ENCODE peak calls at places on chromosomes 4 and X, in five cellular contexts. One of them, this sample, is unnamed.

GRCh38 chr4:89193828-89194227 is 82.5 kb downstream of the TIGD2 start:
- DNase-seq in vagina: no peak
- DNase-seq in uterus: no peak
- DNase-seq in cardiac muscle cell: no peak
- DNase-seq in mammary epithelial cell: no peak
- DNase-seq in this sample: no peak

GRCh38 chrX:94053575-94053974 is 379.6 kb downstream of the FAM133A start:
- DNase-seq in mammary epithelial cell: peak; percentile 64
- DNase-seq in vagina: no peak
- DNase-seq in cardiac muscle cell: no peak
- DNase-seq in uterus: no peak
- DNase-seq in this sample: no peak

GRCh38 chrX:78092296-78092695 is 11.8 kb upstream of the PGK1 start:
- DNase-seq in vagina: no peak
- DNase-seq in uterus: no peak
- DNase-seq in cardiac muscle cell: peak; percentile 52
- DNase-seq in mammary epithelial cell: peak; percentile 90
- DNase-seq in this sample: no peak

GRCh38 chrX:101385795-101386541 is at the start of gene BTK:
- DNase-seq in uterus: no peak
- DNase-seq in cardiac muscle cell: no peak
- DNase-seq in mammary epithelial cell: no peak
- DNase-seq in vagina: no peak
- DNase-seq in this sample: no peak

GRCh38 chr4:112956458-112956857 is 93.0 kb upstream of the ANK2 start:
- DNase-seq in vagina: no peak
- DNase-seq in cardiac muscle cell: no peak
- DNase-seq in uterus: no peak
- DNase-seq in mammary epithelial cell: no peak
- DNase-seq in this sample: no peak

GRCh38 chr4:90127223-90127705 is at the start of gene CCSER1:
- DNase-seq in cardiac muscle cell: peak; percentile 74
- DNase-seq in mammary epithelial cell: peak; percentile 71
- DNase-seq in uterus: peak; percentile 63
- DNase-seq in vagina: no peak
- DNase-seq in this sample: peak; percentile 73

GRCh38 chr4:1019320-1019719 is 7.9 kb downstream of the FGFRL1 start:
- DNase-seq in vagina: no peak
- DNase-seq in uterus: no peak
- DNase-seq in mammary epithelial cell: no peak
- DNase-seq in cardiac muscle cell: no peak
- DNase-seq in this sample: no peak

GRCh38 chrX:134935286-134935685 is 55.5 kb upstream of the SMIM10 start:
- DNase-seq in cardiac muscle cell: no peak
- DNase-seq in uterus: no peak
- DNase-seq in mammary epithelial cell: no peak
- DNase-seq in vagina: no peak
- DNase-seq in this sample: no peak

GRCh38 chr4:3440979-3441500 is 728 bp upstream of the HGFAC start:
- DNase-seq in vagina: no peak
- DNase-seq in mammary epithelial cell: peak; percentile 17
- DNase-seq in uterus: no peak
- DNase-seq in cardiac muscle cell: no peak
- DNase-seq in this sample: no peak

GRCh38 chr4:155047755-155048154 is 160.7 kb upstream of the NPY2R start:
- DNase-seq in cardiac muscle cell: no peak
- DNase-seq in vagina: no peak
- DNase-seq in uterus: no peak
- DNase-seq in mammary epithelial cell: peak; percentile 42
- DNase-seq in this sample: no peak

GRCh38 chr4:31408136-31408535 is 688.0 kb downstream of the PCDH7 start:
- DNase-seq in mammary epithelial cell: no peak
- DNase-seq in vagina: no peak
- DNase-seq in uterus: no peak
- DNase-seq in cardiac muscle cell: no peak
- DNase-seq in this sample: no peak

GRCh38 chr4:153223935-153224334 is 19.7 kb downstream of the TRIM2 start:
- DNase-seq in cardiac muscle cell: peak; percentile 58
- DNase-seq in mammary epithelial cell: peak; percentile 62
- DNase-seq in vagina: no peak
- DNase-seq in uterus: no peak
- DNase-seq in this sample: no peak

GRCh38 chr4:56698329-56698728 is 17.2 kb upstream of the HOPX start:
- DNase-seq in uterus: no peak
- DNase-seq in cardiac muscle cell: peak; percentile 85
- DNase-seq in vagina: no peak
- DNase-seq in mammary epithelial cell: no peak
- DNase-seq in this sample: no peak

GRCh38 chrX:9369802-9370291 is 95.0 kb upstream of the TBL1X start:
- DNase-seq in mammary epithelial cell: no peak
- DNase-seq in uterus: no peak
- DNase-seq in cardiac muscle cell: no peak
- DNase-seq in vagina: no peak
- DNase-seq in this sample: no peak

GRCh38 chrX:2748171-2748814 is 3.5 kb upstream of the XG start:
- DNase-seq in cardiac muscle cell: no peak
- DNase-seq in uterus: no peak
- DNase-seq in vagina: no peak
- DNase-seq in mammary epithelial cell: peak; percentile 45
- DNase-seq in this sample: no peak

GRCh38 chrX:48022100-48022499 is 15.3 kb downstream of the SPACA5 start:
- DNase-seq in cardiac muscle cell: no peak
- DNase-seq in mammary epithelial cell: no peak
- DNase-seq in uterus: no peak
- DNase-seq in vagina: no peak
- DNase-seq in this sample: no peak

GRCh38 chr4:149980941-149981340 is 97.3 kb upstream of the DCLK2 start:
- DNase-seq in vagina: no peak
- DNase-seq in cardiac muscle cell: peak; percentile 61
- DNase-seq in mammary epithelial cell: peak; percentile 34
- DNase-seq in uterus: peak; percentile 27
- DNase-seq in this sample: peak; percentile 52

GRCh38 chrX:22165732-22166457 is 106.8 kb upstream of the CBLL2 start:
- DNase-seq in uterus: no peak
- DNase-seq in vagina: no peak
- DNase-seq in cardiac muscle cell: no peak
- DNase-seq in mammary epithelial cell: peak; percentile 16
- DNase-seq in this sample: no peak

GRCh38 chr4:94412019-94413017 is 39.4 kb upstream of the PDLIM5 start:
- DNase-seq in cardiac muscle cell: peak; percentile 48
- DNase-seq in uterus: peak; percentile 34
- DNase-seq in vagina: no peak
- DNase-seq in mammary epithelial cell: peak; percentile 64
- DNase-seq in this sample: no peak

GRCh38 chrX:150581093-150581775 is 12.8 kb downstream of the MTM1 start:
- DNase-seq in cardiac muscle cell: no peak
- DNase-seq in vagina: no peak
- DNase-seq in uterus: no peak
- DNase-seq in mammary epithelial cell: peak; percentile 65
- DNase-seq in this sample: no peak

GRCh38 chrX:124421898-124422622 is 75.7 kb downstream of the SH2D1A start:
- DNase-seq in cardiac muscle cell: no peak
- DNase-seq in mammary epithelial cell: peak; percentile 44
- DNase-seq in vagina: no peak
- DNase-seq in uterus: no peak
- DNase-seq in this sample: no peak

GRCh38 chrX:149060921-149061320 is 444.2 kb downstream of the IDS start:
- DNase-seq in uterus: no peak
- DNase-seq in cardiac muscle cell: no peak
- DNase-seq in mammary epithelial cell: peak; percentile 13
- DNase-seq in vagina: no peak
- DNase-seq in this sample: no peak

GRCh38 chrX:41265615-41266014 is 68.3 kb upstream of the DDX3X start:
- DNase-seq in cardiac muscle cell: no peak
- DNase-seq in mammary epithelial cell: no peak
- DNase-seq in vagina: no peak
- DNase-seq in uterus: peak; percentile 64
- DNase-seq in this sample: no peak

GRCh38 chrX:47247206-47247998 is 14.6 kb downstream of the USP11 start:
- DNase-seq in mammary epithelial cell: peak; percentile 16
- DNase-seq in uterus: no peak
- DNase-seq in cardiac muscle cell: no peak
- DNase-seq in vagina: no peak
- DNase-seq in this sample: no peak

DNA sequence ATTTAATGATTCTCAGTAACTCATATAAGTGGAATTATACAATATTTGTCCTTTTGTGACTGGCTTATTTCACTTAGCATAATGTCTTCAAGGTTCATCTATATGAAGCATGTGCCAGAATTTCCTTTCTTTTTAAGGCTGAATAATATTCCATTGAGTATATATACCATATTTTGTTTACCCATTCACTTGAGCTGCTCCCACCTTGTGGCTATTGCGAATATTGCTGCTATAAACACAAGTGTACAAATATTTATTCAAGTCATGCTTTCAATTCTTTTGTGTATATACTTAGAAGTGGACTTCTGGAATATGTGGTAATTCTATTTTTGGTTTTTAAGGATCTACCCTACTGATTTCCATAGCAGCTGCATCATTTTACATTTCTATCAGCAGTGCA is 219.1 kb downstream of the MID1 start:
- DNase-seq in cardiac muscle cell: no peak
- DNase-seq in vagina: no peak
- DNase-seq in uterus: no peak
- DNase-seq in mammary epithelial cell: no peak
- DNase-seq in this sample: no peak
- H3K27me3 ChIP-seq in cardiac muscle cell: no peaks in the 10 kb centered on the region
- H3K27me3 ChIP-seq in vagina: no peaks in the 10 kb centered on the region
- H3K27me3 ChIP-seq in uterus: no peaks in the 10 kb centered on the region
- H3K27me3 ChIP-seq in mammary epithelial cell: no peaks in the 10 kb centered on the region
- H3K27me3 ChIP-seq in this sample: no peaks in the 10 kb centered on the region

GRCh38 chr4:66609014-66609413 is 936.3 kb downstream of the CENPC start:
- DNase-seq in vagina: no peak
- DNase-seq in cardiac muscle cell: no peak
- DNase-seq in mammary epithelial cell: no peak
- DNase-seq in uterus: no peak
- DNase-seq in this sample: no peak

GRCh38 chr4:66606215-66606614 is 935.9 kb upstream of the EPHA5 start:
- DNase-seq in cardiac muscle cell: no peak
- DNase-seq in mammary epithelial cell: no peak
- DNase-seq in uterus: no peak
- DNase-seq in vagina: no peak
- DNase-seq in this sample: no peak

GRCh38 chr4:66604192-66604591 is 933.9 kb upstream of the EPHA5 start:
- DNase-seq in uterus: no peak
- DNase-seq in mammary epithelial cell: no peak
- DNase-seq in cardiac muscle cell: no peak
- DNase-seq in vagina: no peak
- DNase-seq in this sample: no peak

GRCh38 chr4:66602622-66603021 is 932.3 kb upstream of the EPHA5 start:
- DNase-seq in cardiac muscle cell: no peak
- DNase-seq in mammary epithelial cell: no peak
- DNase-seq in uterus: no peak
- DNase-seq in vagina: no peak
- DNase-seq in this sample: no peak

DNA sequence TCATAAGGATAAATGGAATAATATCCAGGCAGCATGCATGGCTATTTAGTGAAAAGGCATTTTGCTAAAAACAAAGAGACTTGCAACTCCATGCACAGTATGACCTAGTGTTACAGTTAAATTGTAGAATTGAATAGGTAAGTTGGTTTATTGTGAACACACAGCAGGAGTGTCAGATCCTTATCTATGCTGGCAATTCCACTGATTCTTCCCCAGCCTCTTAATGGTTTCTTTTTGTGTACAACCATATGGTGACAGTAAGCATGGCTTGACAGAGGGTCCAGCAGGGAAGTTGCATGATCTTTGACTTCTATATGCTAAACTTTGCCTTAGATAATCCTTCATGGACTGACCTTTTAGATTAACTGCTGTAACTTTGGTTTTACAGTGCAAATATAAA is 936.6 kb upstream of the EPHA5 start:
- DNase-seq in mammary epithelial cell: no peak
- DNase-seq in uterus: no peak
- DNase-seq in vagina: no peak
- DNase-seq in cardiac muscle cell: no peak
- DNase-seq in this sample: no peak
- H3K27me3 ChIP-seq in mammary epithelial cell: no peaks in the 10 kb centered on the region
- H3K27me3 ChIP-seq in uterus: no peaks in the 10 kb centered on the region
- H3K27me3 ChIP-seq in vagina: no peaks in the 10 kb centered on the region
- H3K27me3 ChIP-seq in cardiac muscle cell: no peaks in the 10 kb centered on the region
- H3K27me3 ChIP-seq in this sample: no peaks in the 10 kb centered on the region

DNA sequence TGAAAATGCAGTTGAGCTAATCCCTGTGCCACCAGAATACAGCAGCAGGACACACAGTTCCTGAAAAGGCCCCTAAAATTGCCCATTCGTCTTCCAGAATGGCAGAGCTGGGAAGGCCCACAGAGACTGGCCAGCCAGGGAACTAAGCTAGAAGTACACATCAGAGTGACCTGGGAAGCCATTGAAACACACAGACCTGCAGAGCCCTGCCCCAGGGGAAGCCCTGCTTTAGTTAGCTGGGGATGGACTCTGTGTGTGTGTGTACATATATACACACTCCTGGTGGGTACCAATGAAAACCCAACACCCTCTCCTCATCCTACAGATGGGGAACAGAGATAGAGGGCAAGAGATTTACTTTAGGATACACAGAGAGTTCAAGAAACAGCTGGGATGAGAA is 227.7 kb downstream of the HS6ST2 start:
- DNase-seq in cardiac muscle cell: no peak
- DNase-seq in mammary epithelial cell: no peak
- DNase-seq in uterus: no peak
- DNase-seq in vagina: no peak
- DNase-seq in this sample: no peak
- H3K27me3 ChIP-seq in cardiac muscle cell: no peaks in the 10 kb centered on the region
- H3K27me3 ChIP-seq in mammary epithelial cell: peaks cover 2% of the 10 kb centered on the region
- H3K27me3 ChIP-seq in uterus: no peaks in the 10 kb centered on the region
- H3K27me3 ChIP-seq in vagina: no peaks in the 10 kb centered on the region
- H3K27me3 ChIP-seq in this sample: no peaks in the 10 kb centered on the region

GRCh38 chr4:6492027-6492590 is 19.7 kb upstream of the PPP2R2C start:
- DNase-seq in cardiac muscle cell: no peak
- DNase-seq in vagina: peak; percentile 55
- DNase-seq in mammary epithelial cell: no peak
- DNase-seq in uterus: no peak
- DNase-seq in this sample: no peak

GRCh38 chr4:6492861-6493667 is 20.6 kb upstream of the PPP2R2C start:
- DNase-seq in vagina: peak; percentile 74
- DNase-seq in mammary epithelial cell: no peak
- DNase-seq in cardiac muscle cell: no peak
- DNase-seq in uterus: no peak
- DNase-seq in this sample: no peak

GRCh38 chr4:6489962-6490361 is 17.5 kb upstream of the PPP2R2C start:
- DNase-seq in uterus: no peak
- DNase-seq in vagina: peak; percentile 55
- DNase-seq in mammary epithelial cell: no peak
- DNase-seq in cardiac muscle cell: no peak
- DNase-seq in this sample: no peak

GRCh38 chr4:6491235-6491634 is 18.8 kb upstream of the PPP2R2C start:
- DNase-seq in uterus: no peak
- DNase-seq in cardiac muscle cell: no peak
- DNase-seq in mammary epithelial cell: no peak
- DNase-seq in vagina: peak; percentile 46
- DNase-seq in this sample: no peak

DNA sequence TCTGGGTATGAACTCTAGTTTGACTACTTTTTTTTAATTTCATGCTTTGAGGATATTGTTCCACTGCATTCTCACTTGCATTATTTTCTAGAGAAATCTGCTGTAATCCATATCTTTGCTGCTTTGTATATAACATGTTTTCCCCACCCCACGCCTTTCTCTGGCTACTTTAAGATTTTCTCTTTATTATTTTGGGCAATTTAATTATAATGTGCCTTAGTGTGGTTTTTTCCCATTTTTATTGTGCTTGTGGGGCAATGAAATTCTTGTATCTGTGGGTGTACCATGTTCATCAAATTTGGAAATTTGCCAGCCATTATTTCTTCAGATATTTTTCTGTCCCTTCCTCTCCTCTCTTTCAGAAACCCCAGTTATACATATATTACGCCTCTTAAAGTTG is 15.1 kb upstream of the PPP2R2C start:
- DNase-seq in mammary epithelial cell: no peak
- DNase-seq in cardiac muscle cell: no peak
- DNase-seq in uterus: no peak
- DNase-seq in vagina: no peak
- DNase-seq in this sample: no peak
- H3K27me3 ChIP-seq in mammary epithelial cell: no peaks in the 10 kb centered on the region
- H3K27me3 ChIP-seq in cardiac muscle cell: peaks cover 23% of the 10 kb centered on the region
- H3K27me3 ChIP-seq in uterus: no peaks in the 10 kb centered on the region
- H3K27me3 ChIP-seq in vagina: no peaks in the 10 kb centered on the region
- H3K27me3 ChIP-seq in this sample: peaks cover 7% of the 10 kb centered on the region